ENCODE peak calls at places on chromosomes 11 and 22, in eight cellular contexts. C is cardiac fibroblast; D is GM04504; N is CD8-positive, alpha-beta T cell; J is mucosa of descending colon; P is DMS79; T is nephron progenitor cell; I is tibial nerve. R is an unnamed sample.

GRCh38 chr11:44351006-44351660 is 41.2 kb upstream of the ALX4 start:
- DNase-seq in C (no peak), D (no peak), N (no peak), J (no peak), P (no peak), T (no peak), I (no peak), R (no peak)

GRCh38 chr11:4559527-4560440 is 14.8 kb downstream of the OR52M1 start:
- DNase-seq in C (no peak), D (no peak), N (no peak), J (no peak), P (no peak), T (no peak), I (no peak), R (no peak)

GRCh38 chr22:47691152-47691895 is 928.9 kb downstream of the TBC1D22A start:
- DNase-seq in C (no peak), D (no peak), N (no peak), J (no peak), P (no peak), T (no peak), I (no peak), R (no peak)

GRCh38 chr11:119700536-119701346 is 28.3 kb downstream of the NECTIN1 start:
- DNase-seq in C (peak), D (no peak), N (no peak), J (no peak), P (peak), T (no peak), I (no peak), R (no peak)

GRCh38 chr11:59556883-59557205 is 45.5 kb downstream of the OR4D9 start:
- DNase-seq in C (no peak), D (no peak), N (no peak), J (no peak), P (no peak), T (no peak), I (no peak), R (no peak)

GRCh38 chr11:13238879-13239514 is 38.6 kb upstream of the BMAL1 start:
- DNase-seq in C (peak), D (no peak), N (peak), J (no peak), P (no peak), T (peak), I (no peak), R (peak)

GRCh38 chr11:76762867-76763572 is 20.1 kb upstream of the TSKU start:
- DNase-seq in C (no peak), D (no peak), N (no peak), J (no peak), P (no peak), T (no peak), I (no peak), R (no peak)

GRCh38 chr22:45891021-45891421 is 85.9 kb downstream of the WNT7B start:
- DNase-seq in C (no peak), D (no peak), N (no peak), J (peak), P (no peak), T (no peak), I (no peak), R (no peak)

GRCh38 chr11:120501440-120501839 is 10.1 kb upstream of the GRIK4 start:
- DNase-seq in C (no peak), D (no peak), N (no peak), J (no peak), P (no peak), T (no peak), I (no peak), R (no peak)

GRCh38 chr11:117300773-117301172 is 9.6 kb downstream of the BACE1-AS start:
- DNase-seq in C (peak), D (no peak), N (no peak), J (no peak), P (no peak), T (peak), I (no peak), R (no peak)

GRCh38 chr11:116725434-116726221 is 47.2 kb downstream of the BUD13 start:
- DNase-seq in C (peak), D (no peak), N (no peak), J (no peak), P (no peak), T (peak), I (no peak), R (no peak)

GRCh38 chr22:22103078-22103593 is 120.5 kb upstream of the TOP3B start:
- DNase-seq in C (peak), D (no peak), N (no peak), J (no peak), P (no peak), T (peak), I (no peak), R (no peak)

GRCh38 chr11:7436657-7437056 is 48.6 kb upstream of the OLFML1 start:
- DNase-seq in C (no peak), D (no peak), N (peak), J (no peak), P (no peak), T (no peak), I (no peak), R (no peak)

GRCh38 chr22:45318168-45318557 is 8.4 kb downstream of the FAM118A start:
- DNase-seq in C (peak), D (peak), N (peak), J (peak), P (peak), T (no peak), I (peak), R (peak)

GRCh38 chr11:109853156-109853776 is 239.9 kb upstream of the ZC3H12C start:
- DNase-seq in C (peak), D (peak), N (no peak), J (no peak), P (peak), T (peak), I (no peak), R (peak)

GRCh38 chr11:4455439-4455838 is 6.3 kb downstream of the OR52K2 start:
- DNase-seq in C (no peak), D (no peak), N (no peak), J (no peak), P (no peak), T (no peak), I (no peak), R (no peak)

GRCh38 chr22:25064894-25065560 is 112.5 kb downstream of the KIAA1671 start:
- DNase-seq in C (no peak), D (no peak), N (no peak), J (no peak), P (no peak), T (no peak), I (no peak), R (no peak)

GRCh38 chr11:30143098-30143705 is 87.6 kb upstream of the FSHB start:
- DNase-seq in C (peak), D (peak), N (no peak), J (no peak), P (no peak), T (peak), I (no peak), R (peak)

GRCh38 chr11:9821008-9821752 is 157.3 kb downstream of the SWAP70 start:
- DNase-seq in C (no peak), D (peak), N (no peak), J (no peak), P (no peak), T (no peak), I (no peak), R (no peak)

GRCh38 chr11:100403817-100404216 is 283.3 kb upstream of the ARHGAP42 start:
- DNase-seq in C (peak), D (no peak), N (no peak), J (no peak), P (no peak), T (no peak), I (no peak), R (no peak)

GRCh38 chr11:2099523-2100316 is 39.5 kb downstream of the IGF2 start:
- DNase-seq in C (no peak), D (no peak), N (no peak), J (peak), P (peak), T (no peak), I (no peak), R (peak)

GRCh38 chr11:78313181-78313788 is 104.3 kb downstream of the GAB2 start:
- DNase-seq in C (peak), D (peak), N (no peak), J (no peak), P (no peak), T (no peak), I (no peak), R (peak)

GRCh38 chr11:61529537-61530225 is 21.1 kb downstream of the LRRC10B start:
- DNase-seq in C (no peak), D (no peak), N (no peak), J (no peak), P (no peak), T (no peak), I (peak), R (no peak)

GRCh38 chr11:102603576-102603975 is 21.6 kb downstream of the MMP20 start:
- DNase-seq in C (no peak), D (no peak), N (no peak), J (no peak), P (no peak), T (no peak), I (no peak), R (no peak)

GRCh38 chr22:38751422-38752346 is 4.1 kb downstream of the SUN2 start:
- DNase-seq in C (no peak), D (no peak), N (peak), J (peak), P (no peak), T (no peak), I (no peak), R (no peak)

GRCh38 chr11:114524122-114524521 is 35.6 kb downstream of the NXPE1 start:
- DNase-seq in C (no peak), D (no peak), N (no peak), J (no peak), P (no peak), T (no peak), I (no peak), R (no peak)

GRCh38 chr22:27997538-27997937 is 78.5 kb upstream of the PITPNB start:
- DNase-seq in C (peak), D (no peak), N (no peak), J (no peak), P (no peak), T (no peak), I (no peak), R (no peak)

GRCh38 chr11:61004841-61005240 is 33.4 kb downstream of the CD6 start:
- DNase-seq in C (no peak), D (no peak), N (no peak), J (no peak), P (no peak), T (no peak), I (no peak), R (no peak)

GRCh38 chr22:35424761-35425160 is 24.8 kb downstream of the MCM5 start:
- DNase-seq in C (no peak), D (no peak), N (no peak), J (no peak), P (no peak), T (no peak), I (no peak), R (no peak)

GRCh38 chr11:33608386-33608785 is 92.2 kb downstream of the C11orf91 start:
- DNase-seq in C (no peak), D (no peak), N (no peak), J (no peak), P (no peak), T (no peak), I (no peak), R (no peak)

GRCh38 chr22:36027579-36027959 is 1.1 kb downstream of the RBFOX2 start:
- DNase-seq in C (peak), D (no peak), N (no peak), J (no peak), P (no peak), T (peak), I (no peak), R (no peak)

R was measured in NCI-H2081.